ENCODE peak calls at places on chromosomes 3 and 15, in six cellular contexts. One of them, this sample, is unnamed.

GRCh38 chr3:62667714-62668113 is 207.5 kb downstream of the CADPS start:
- DNase-seq in cardiac fibroblast: no peak
- DNase-seq in psoas muscle: no peak
- DNase-seq in tibial artery: no peak
- DNase-seq in HepG2: peak
- DNase-seq in foreskin keratinocyte: no peak
- DNase-seq in this sample: no peak

GRCh38 chr3:56926513-56927282 is 124.9 kb upstream of the ARHGEF3 start:
- DNase-seq in cardiac fibroblast: peak
- DNase-seq in psoas muscle: no peak
- DNase-seq in tibial artery: no peak
- DNase-seq in HepG2: no peak
- DNase-seq in foreskin keratinocyte: peak
- DNase-seq in this sample: no peak

GRCh38 chr3:195714380-195715011 is 6.3 kb upstream of the MUC20 start:
- DNase-seq in cardiac fibroblast: no peak
- DNase-seq in psoas muscle: peak
- DNase-seq in tibial artery: no peak
- DNase-seq in HepG2: no peak
- DNase-seq in foreskin keratinocyte: no peak
- DNase-seq in this sample: no peak

GRCh38 chr15:46177219-46177618 is 542.4 kb downstream of the SQOR start:
- DNase-seq in cardiac fibroblast: no peak
- DNase-seq in psoas muscle: no peak
- DNase-seq in tibial artery: no peak
- DNase-seq in HepG2: no peak
- DNase-seq in foreskin keratinocyte: no peak
- DNase-seq in this sample: no peak

GRCh38 chr3:189530822-189531221 is 100.4 kb upstream of the TP63 start:
- DNase-seq in cardiac fibroblast: peak
- DNase-seq in psoas muscle: no peak
- DNase-seq in tibial artery: no peak
- DNase-seq in HepG2: no peak
- DNase-seq in foreskin keratinocyte: no peak
- DNase-seq in this sample: no peak

GRCh38 chr3:143775401-143775970 is 72.8 kb downstream of the SLC9A9 start:
- DNase-seq in cardiac fibroblast: peak
- DNase-seq in psoas muscle: no peak
- DNase-seq in tibial artery: no peak
- DNase-seq in HepG2: peak
- DNase-seq in foreskin keratinocyte: no peak
- DNase-seq in this sample: no peak

GRCh38 chr3:165642761-165643432 is 194.3 kb downstream of the BCHE start:
- DNase-seq in cardiac fibroblast: peak
- DNase-seq in psoas muscle: no peak
- DNase-seq in tibial artery: no peak
- DNase-seq in HepG2: no peak
- DNase-seq in foreskin keratinocyte: peak
- DNase-seq in this sample: no peak

GRCh38 chr15:91135201-91136130 is 35.4 kb downstream of the SV2B start:
- DNase-seq in cardiac fibroblast: no peak
- DNase-seq in psoas muscle: no peak
- DNase-seq in tibial artery: no peak
- DNase-seq in HepG2: no peak
- DNase-seq in foreskin keratinocyte: no peak
- DNase-seq in this sample: no peak

GRCh38 chr3:197256836-197257444 is 41.5 kb downstream of the DLG1 start:
- DNase-seq in cardiac fibroblast: peak
- DNase-seq in psoas muscle: no peak
- DNase-seq in tibial artery: no peak
- DNase-seq in HepG2: peak
- DNase-seq in foreskin keratinocyte: no peak
- DNase-seq in this sample: no peak

GRCh38 chr3:195063596-195064193 is 207.3 kb downstream of the XXYLT1 start:
- DNase-seq in cardiac fibroblast: no peak
- DNase-seq in psoas muscle: peak
- DNase-seq in tibial artery: no peak
- DNase-seq in HepG2: no peak
- DNase-seq in foreskin keratinocyte: no peak
- DNase-seq in this sample: no peak

GRCh38 chr15:45386420-45386819 is 8.1 kb upstream of the GATM start:
- DNase-seq in cardiac fibroblast: no peak
- DNase-seq in psoas muscle: no peak
- DNase-seq in tibial artery: no peak
- DNase-seq in HepG2: peak
- DNase-seq in foreskin keratinocyte: no peak
- DNase-seq in this sample: no peak

GRCh38 chr3:18076301-18076700 is 333.9 kb upstream of the TBC1D5 start:
- DNase-seq in cardiac fibroblast: no peak
- DNase-seq in psoas muscle: no peak
- DNase-seq in tibial artery: no peak
- DNase-seq in HepG2: no peak
- DNase-seq in foreskin keratinocyte: no peak
- DNase-seq in this sample: no peak

GRCh38 chr15:58830556-58830955 is 59.5 kb downstream of the MINDY2 start:
- DNase-seq in cardiac fibroblast: no peak
- DNase-seq in psoas muscle: no peak
- DNase-seq in tibial artery: no peak
- DNase-seq in HepG2: peak
- DNase-seq in foreskin keratinocyte: no peak
- DNase-seq in this sample: no peak

GRCh38 chr3:193701896-193702644 is 109.1 kb downstream of the OPA1 start:
- DNase-seq in cardiac fibroblast: no peak
- DNase-seq in psoas muscle: no peak
- DNase-seq in tibial artery: no peak
- DNase-seq in HepG2: no peak
- DNase-seq in foreskin keratinocyte: no peak
- DNase-seq in this sample: no peak

GRCh38 chr15:70132571-70132970 is 34.9 kb upstream of the TLE3 start:
- DNase-seq in cardiac fibroblast: no peak
- DNase-seq in psoas muscle: no peak
- DNase-seq in tibial artery: no peak
- DNase-seq in HepG2: no peak
- DNase-seq in foreskin keratinocyte: no peak
- DNase-seq in this sample: no peak

GRCh38 chr3:155631323-155632019 is 113.4 kb downstream of the PLCH1 start:
- DNase-seq in cardiac fibroblast: peak
- DNase-seq in psoas muscle: no peak
- DNase-seq in tibial artery: no peak
- DNase-seq in HepG2: no peak
- DNase-seq in foreskin keratinocyte: no peak
- DNase-seq in this sample: no peak

GRCh38 chr15:49741721-49742120 is 120.9 kb downstream of the DTWD1 start:
- DNase-seq in cardiac fibroblast: no peak
- DNase-seq in psoas muscle: no peak
- DNase-seq in tibial artery: no peak
- DNase-seq in HepG2: no peak
- DNase-seq in foreskin keratinocyte: no peak
- DNase-seq in this sample: no peak

GRCh38 chr3:58052373-58053273 is 44.4 kb downstream of the FLNB start:
- DNase-seq in cardiac fibroblast: peak
- DNase-seq in psoas muscle: peak
- DNase-seq in tibial artery: peak
- DNase-seq in HepG2: peak
- DNase-seq in foreskin keratinocyte: peak
- DNase-seq in this sample: peak

DNA sequence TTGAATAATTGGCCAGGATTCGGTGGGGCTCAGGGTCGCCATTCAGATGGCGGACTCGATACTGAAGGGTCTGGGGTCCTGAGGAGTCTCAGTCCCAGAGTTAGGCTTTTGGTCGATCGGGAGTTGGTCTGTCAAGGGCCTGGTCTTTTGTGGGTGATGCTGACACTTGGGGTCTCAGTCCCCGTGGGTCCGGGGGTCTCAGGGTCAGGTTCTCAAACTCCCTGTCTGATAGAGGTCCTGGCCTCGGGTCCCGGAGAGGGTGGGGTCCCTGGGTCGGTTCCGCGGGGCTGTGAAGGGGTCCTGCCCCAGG is 467 bp downstream of the NCKIPSD start:
- DNase-seq in cardiac fibroblast: no peak
- DNase-seq in psoas muscle: no peak
- DNase-seq in tibial artery: no peak
- DNase-seq in HepG2: no peak
- DNase-seq in foreskin keratinocyte: no peak
- DNase-seq in this sample: no peak
- TF ChIP-seq CTCF in cardiac fibroblast: peak
- TF ChIP-seq CTCF in psoas muscle: no peak
- TF ChIP-seq CTCF in tibial artery: no peak
- TF ChIP-seq CTCF in HepG2: no peak
- TF ChIP-seq CTCF in foreskin keratinocyte: no peak
- TF ChIP-seq CTCF in this sample: no peak

GRCh38 chr3:113537155-113537554 is 4.8 kb downstream of the SIDT1 start:
- DNase-seq in cardiac fibroblast: no peak
- DNase-seq in psoas muscle: no peak
- DNase-seq in tibial artery: no peak
- DNase-seq in HepG2: no peak
- DNase-seq in foreskin keratinocyte: no peak
- DNase-seq in this sample: no peak

GRCh38 chr3:113533534-113533892 is 1.2 kb downstream of the SIDT1 start:
- DNase-seq in cardiac fibroblast: no peak
- DNase-seq in psoas muscle: no peak
- DNase-seq in tibial artery: no peak
- DNase-seq in HepG2: no peak
- DNase-seq in foreskin keratinocyte: no peak
- DNase-seq in this sample: no peak

GRCh38 chr3:113536627-113537101 is 4.3 kb downstream of the SIDT1 start:
- DNase-seq in cardiac fibroblast: peak
- DNase-seq in psoas muscle: no peak
- DNase-seq in tibial artery: no peak
- DNase-seq in HepG2: no peak
- DNase-seq in foreskin keratinocyte: peak
- DNase-seq in this sample: no peak

GRCh38 chr3:113534365-113534764 is 2.0 kb downstream of the SIDT1 start:
- DNase-seq in cardiac fibroblast: no peak
- DNase-seq in psoas muscle: no peak
- DNase-seq in tibial artery: no peak
- DNase-seq in HepG2: no peak
- DNase-seq in foreskin keratinocyte: no peak
- DNase-seq in this sample: no peak

DNA sequence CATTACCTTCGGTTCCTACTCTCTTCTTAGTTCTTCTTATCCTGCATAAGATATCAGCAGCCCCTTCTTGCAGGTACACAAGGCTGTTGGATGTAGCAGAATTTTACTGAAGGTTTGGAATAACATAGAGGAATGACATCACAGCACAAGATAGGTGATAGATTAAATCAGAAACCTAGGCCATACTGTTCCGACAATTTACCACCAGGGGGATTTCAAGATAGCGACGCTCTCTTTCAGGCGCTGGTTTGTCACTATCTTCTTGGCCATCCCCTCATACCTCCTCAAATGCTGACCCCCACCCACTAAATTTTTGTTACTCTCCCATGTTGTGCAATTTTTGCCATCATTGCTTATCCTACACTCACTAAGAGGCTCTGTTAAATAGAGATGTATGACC is 3.5 kb downstream of the SIDT1 start:
- DNase-seq in cardiac fibroblast: no peak
- DNase-seq in psoas muscle: no peak
- DNase-seq in tibial artery: no peak
- DNase-seq in HepG2: no peak
- DNase-seq in foreskin keratinocyte: no peak
- DNase-seq in this sample: no peak
- TF ChIP-seq CTCF in cardiac fibroblast: no peak
- TF ChIP-seq CTCF in psoas muscle: peak
- TF ChIP-seq CTCF in tibial artery: no peak
- TF ChIP-seq CTCF in HepG2: peak
- TF ChIP-seq CTCF in foreskin keratinocyte: peak
- TF ChIP-seq CTCF in this sample: no peak

GRCh38 chr3:178152010-178152409 is 384.2 kb upstream of the KCNMB2 start:
- DNase-seq in cardiac fibroblast: peak
- DNase-seq in psoas muscle: no peak
- DNase-seq in tibial artery: no peak
- DNase-seq in HepG2: no peak
- DNase-seq in foreskin keratinocyte: no peak
- DNase-seq in this sample: no peak
- TF ChIP-seq CTCF in cardiac fibroblast: no peak
- TF ChIP-seq CTCF in psoas muscle: no peak
- TF ChIP-seq CTCF in tibial artery: no peak
- TF ChIP-seq CTCF in HepG2: peak
- TF ChIP-seq CTCF in foreskin keratinocyte: no peak
- TF ChIP-seq CTCF in this sample: no peak

GRCh38 chr15:62883938-62884479 is 158.5 kb upstream of the TPM1 start:
- DNase-seq in cardiac fibroblast: no peak
- DNase-seq in psoas muscle: no peak
- DNase-seq in tibial artery: no peak
- DNase-seq in HepG2: no peak
- DNase-seq in foreskin keratinocyte: no peak
- DNase-seq in this sample: no peak
- TF ChIP-seq CTCF in cardiac fibroblast: no peak
- TF ChIP-seq CTCF in psoas muscle: no peak
- TF ChIP-seq CTCF in tibial artery: no peak
- TF ChIP-seq CTCF in HepG2: no peak
- TF ChIP-seq CTCF in foreskin keratinocyte: no peak
- TF ChIP-seq CTCF in this sample: no peak

GRCh38 chr3:151086484-151087456 is 1.3 kb downstream of the MED12L start:
- DNase-seq in cardiac fibroblast: peak
- DNase-seq in psoas muscle: peak
- DNase-seq in tibial artery: peak
- DNase-seq in HepG2: peak
- DNase-seq in foreskin keratinocyte: peak
- DNase-seq in this sample: peak
- TF ChIP-seq CTCF in cardiac fibroblast: peak
- TF ChIP-seq CTCF in psoas muscle: peak
- TF ChIP-seq CTCF in tibial artery: peak
- TF ChIP-seq CTCF in HepG2: peak
- TF ChIP-seq CTCF in foreskin keratinocyte: peak
- TF ChIP-seq CTCF in this sample: peak

GRCh38 chr3:66377800-66378199 is 123.0 kb downstream of the LRIG1 start:
- DNase-seq in cardiac fibroblast: no peak
- DNase-seq in psoas muscle: no peak
- DNase-seq in tibial artery: no peak
- DNase-seq in HepG2: no peak
- DNase-seq in foreskin keratinocyte: no peak
- DNase-seq in this sample: no peak

GRCh38 chr3:66379565-66379964 is 121.3 kb downstream of the LRIG1 start:
- DNase-seq in cardiac fibroblast: no peak
- DNase-seq in psoas muscle: no peak
- DNase-seq in tibial artery: no peak
- DNase-seq in HepG2: no peak
- DNase-seq in foreskin keratinocyte: no peak
- DNase-seq in this sample: no peak

GRCh38 chr3:66376568-66376967 is 124.3 kb downstream of the LRIG1 start:
- DNase-seq in cardiac fibroblast: peak
- DNase-seq in psoas muscle: no peak
- DNase-seq in tibial artery: no peak
- DNase-seq in HepG2: peak
- DNase-seq in foreskin keratinocyte: no peak
- DNase-seq in this sample: peak

GRCh38 chr3:66380200-66380932 is 120.5 kb downstream of the LRIG1 start:
- DNase-seq in cardiac fibroblast: no peak
- DNase-seq in psoas muscle: no peak
- DNase-seq in tibial artery: no peak
- DNase-seq in HepG2: no peak
- DNase-seq in foreskin keratinocyte: no peak
- DNase-seq in this sample: no peak

DNA sequence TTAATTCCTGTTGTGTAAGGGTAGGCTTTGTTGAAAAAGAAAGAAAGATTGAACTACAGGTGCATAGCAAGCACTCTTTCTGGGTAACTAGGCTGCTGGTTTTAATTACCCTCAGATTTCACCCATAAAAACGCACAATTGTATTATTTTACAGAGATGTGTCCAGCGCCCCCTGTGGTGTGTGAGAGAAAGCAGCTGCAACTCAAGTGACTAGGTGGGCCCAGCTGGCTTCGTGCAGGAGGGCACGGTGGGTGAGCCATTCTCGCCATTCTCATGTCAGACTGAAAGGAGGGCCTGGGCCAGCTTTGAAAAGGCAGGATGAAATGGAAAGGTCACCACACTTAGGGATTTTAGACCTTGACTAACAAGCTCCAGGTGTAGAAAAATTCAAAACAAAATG is 122.6 kb downstream of the LRIG1 start:
- DNase-seq in cardiac fibroblast: no peak
- DNase-seq in psoas muscle: peak
- DNase-seq in tibial artery: no peak
- DNase-seq in HepG2: no peak
- DNase-seq in foreskin keratinocyte: no peak
- DNase-seq in this sample: no peak
- TF ChIP-seq CTCF in cardiac fibroblast: peak
- TF ChIP-seq CTCF in psoas muscle: peak
- TF ChIP-seq CTCF in tibial artery: no peak
- TF ChIP-seq CTCF in HepG2: peak
- TF ChIP-seq CTCF in foreskin keratinocyte: peak
- TF ChIP-seq CTCF in this sample: peak

This sample was measured in tibial nerve.